ENCODE peak calls at places on chromosomes 6 and 20, in seven cellular contexts. J is fibroblast of lung; P is endothelial cell of umbilical vein; L is aorta; K is H9; U is upper lobe of left lung; H is CD8-positive, alpha-beta T cell. C is an unnamed sample. For H3K27me3, the result is how much of the 10 kb centered on the place peaks cover.

GRCh38 chr6:13788820-13789219 is 25.5 kb downstream of the MCUR1 start:
- DNase-seq in J (no peak), P (no peak), L (no peak), K (no peak), U (no peak), H (no peak), C (no peak)

GRCh38 chr6:144715344-144715743 is 430.2 kb downstream of the UTRN start:
- DNase-seq in J (no peak), P (peak), L (no peak), K (no peak), U (no peak), H (no peak), C (no peak)

GRCh38 chr20:9474835-9475413 is 39.5 kb upstream of the LAMP5 start:
- DNase-seq in J (peak), P (no peak), L (no peak), K (no peak), U (no peak), H (no peak), C (no peak)

GRCh38 chr20:10111144-10111771 is 76.5 kb downstream of the ANKEF1 start:
- DNase-seq in J (no peak), P (no peak), L (no peak), K (no peak), U (no peak), H (no peak), C (no peak)

GRCh38 chr6:36727491-36728021 is 29.9 kb downstream of the RAB44 start:
- DNase-seq in J (peak), P (no peak), L (no peak), K (no peak), U (no peak), H (no peak), C (no peak)

GRCh38 chr6:10421508-10422281 is 6.8 kb upstream of the TFAP2A start:
- DNase-seq in J (no peak), P (no peak), L (no peak), K (no peak), U (peak), H (no peak), C (no peak)

GRCh38 chr6:88871498-88871897 is 91.9 kb downstream of the RNGTT start:
- DNase-seq in J (no peak), P (no peak), L (no peak), K (no peak), U (no peak), H (no peak), C (no peak)

GRCh38 chr20:42018979-42019378 is 400.8 kb upstream of the CHD6 start:
- DNase-seq in J (no peak), P (peak), L (no peak), K (peak), U (no peak), H (no peak), C (no peak)

GRCh38 chr20:8305449-8305978 is 173.4 kb downstream of the PLCB1 start:
- DNase-seq in J (peak), P (peak), L (peak), K (peak), U (no peak), H (peak), C (peak)

GRCh38 chr20:62543470-62544302 is 67.9 kb upstream of the GATA5 start:
- DNase-seq in J (no peak), P (no peak), L (no peak), K (no peak), U (peak), H (no peak), C (no peak)

GRCh38 chr6:42937548-42938427 is 8.5 kb downstream of the CNPY3 start:
- DNase-seq in J (no peak), P (no peak), L (no peak), K (no peak), U (no peak), H (no peak), C (no peak)

GRCh38 chr6:30826961-30827342 is 57.4 kb upstream of the DDR1 start:
- DNase-seq in J (peak), P (peak), L (no peak), K (no peak), U (no peak), H (no peak), C (no peak)

GRCh38 chr6:166584046-166584679 is 2.3 kb downstream of the RAMACL start:
- DNase-seq in J (no peak), P (no peak), L (no peak), K (no peak), U (no peak), H (no peak), C (no peak)

GRCh38 chr20:25044660-25045342 is 13.1 kb downstream of the ACSS1 start:
- DNase-seq in J (no peak), P (no peak), L (peak), K (no peak), U (no peak), H (no peak), C (no peak)

GRCh38 chr6:96246563-96246962 is 230.8 kb downstream of the FUT9 start:
- DNase-seq in J (peak), P (no peak), L (no peak), K (no peak), U (no peak), H (no peak), C (no peak)

GRCh38 chr6:166627875-166628849 is 1.1 kb upstream of the RPS6KA2 start:
- DNase-seq in J (peak), P (peak), L (peak), K (peak), U (peak), H (peak), C (peak)

GRCh38 chr6:57135885-57136284 is 36.2 kb upstream of the BAG2 start:
- DNase-seq in J (peak), P (no peak), L (no peak), K (no peak), U (no peak), H (no peak), C (no peak)

GRCh38 chr6:113508249-113508648 is 348.9 kb upstream of the MARCKS start:
- DNase-seq in J (no peak), P (no peak), L (no peak), K (no peak), U (no peak), H (no peak), C (no peak)

GRCh38 chr20:32006841-32007786 is 3.1 kb upstream of the CCM2L start:
- DNase-seq in J (no peak), P (no peak), L (no peak), K (no peak), U (no peak), H (no peak), C (no peak)

GRCh38 chr20:46757754-46758678 is 48.6 kb downstream of the SLC2A10 start:
- DNase-seq in J (peak), P (peak), L (no peak), K (peak), U (no peak), H (peak), C (peak)

GRCh38 chr6:27374824-27375612 is 13.5 kb upstream of the ZNF391 start:
- DNase-seq in J (peak), P (peak), L (peak), K (peak), U (peak), H (peak), C (peak)

GRCh38 chr6:125550892-125551291 is 198.5 kb upstream of the HEY2 start:
- DNase-seq in J (no peak), P (peak), L (no peak), K (no peak), U (no peak), H (no peak), C (no peak)
- H3K27me3 ChIP-seq in J (under half), P (under half), L (under half), K (under half), U (under half), H (under half), C (under half)

DNA sequence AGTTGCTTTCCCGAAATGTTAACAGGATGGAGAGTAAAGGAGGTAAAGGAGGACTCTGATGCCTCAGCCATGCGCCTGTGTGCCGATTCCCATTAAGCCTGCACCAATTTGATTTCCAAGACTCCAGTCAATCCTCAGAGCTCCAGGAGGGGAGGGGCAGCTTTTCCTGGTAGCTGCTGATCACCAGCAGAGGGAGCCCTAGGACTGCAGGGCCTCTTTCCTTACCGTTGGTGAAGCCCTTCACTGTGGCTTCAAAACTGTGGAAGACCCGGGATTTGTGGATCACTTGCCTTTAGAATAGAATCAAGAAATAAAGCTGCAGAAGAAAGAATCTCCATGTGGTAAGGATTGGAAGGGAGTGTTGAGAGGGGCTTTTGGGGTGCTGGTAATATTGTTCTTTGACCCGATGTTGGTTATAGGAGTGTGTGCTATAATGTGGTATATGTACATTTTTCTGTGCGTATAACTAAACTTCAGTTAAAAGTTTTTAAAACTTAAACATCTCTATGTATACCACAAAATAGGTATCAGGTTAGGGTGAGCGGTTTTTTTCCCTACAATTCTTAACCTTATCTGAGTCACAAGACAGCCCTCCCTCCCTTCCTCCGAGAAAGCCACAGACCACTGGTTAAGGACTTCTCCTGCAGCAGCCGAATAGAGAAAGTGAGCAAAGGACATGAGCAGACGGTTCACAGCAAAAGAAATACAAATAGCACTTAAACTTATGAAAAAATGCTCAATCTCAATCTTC is 6.9 kb upstream of the OSER1 start:
- DNase-seq in J (peak), P (peak), L (peak), K (peak), U (no peak), H (peak), C (peak)
- H3K27ac ChIP-seq in J (no peak), P (no peak), L (no peak), K (no peak), U (no peak), H (peak), C (peak)

DNA sequence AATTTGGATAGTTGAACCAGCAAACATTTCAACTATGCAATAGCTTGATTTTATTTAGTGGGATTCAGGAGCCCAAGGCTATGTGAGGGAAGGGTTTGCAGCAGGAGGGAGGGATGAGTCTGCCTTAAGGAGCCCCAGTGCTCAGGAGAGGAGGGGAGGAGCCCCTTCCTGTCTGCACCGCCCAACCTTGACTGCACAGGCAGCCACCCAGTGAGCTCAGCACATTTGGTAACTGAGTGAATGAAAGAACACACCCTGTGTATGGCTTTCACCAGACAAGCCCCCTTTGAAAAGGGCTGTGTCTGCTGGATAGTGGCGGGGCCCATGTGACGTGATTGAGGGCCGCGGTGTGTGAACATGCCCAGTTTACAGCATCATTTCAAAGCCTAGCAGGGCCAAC is 17.0 kb downstream of the DACT2 start:
- DNase-seq in J (no peak), P (no peak), L (no peak), K (peak), U (no peak), H (no peak), C (no peak)
- H3K27me3 ChIP-seq in J (under half), P (under half), L (under half), K (under half), U (under half), H (under half), C (under half)

GRCh38 chr6:5257400-5257799 is 3.4 kb downstream of the LYRM4 start:
- DNase-seq in J (no peak), P (no peak), L (no peak), K (no peak), U (no peak), H (no peak), C (no peak)

GRCh38 chr6:5260111-5260620 is 584 bp downstream of the LYRM4 start:
- DNase-seq in J (peak), P (peak), L (peak), K (peak), U (peak), H (peak), C (peak)

GRCh38 chr6:5259428-5259827 is 1.3 kb downstream of the LYRM4 start:
- DNase-seq in J (no peak), P (no peak), L (no peak), K (no peak), U (no peak), H (no peak), C (no peak)

GRCh38 chr6:5260661-5261544 is at the start of the genes FARS2 and LYRM4:
- DNase-seq in J (peak), P (peak), L (peak), K (peak), U (peak), H (peak), C (peak)

DNA sequence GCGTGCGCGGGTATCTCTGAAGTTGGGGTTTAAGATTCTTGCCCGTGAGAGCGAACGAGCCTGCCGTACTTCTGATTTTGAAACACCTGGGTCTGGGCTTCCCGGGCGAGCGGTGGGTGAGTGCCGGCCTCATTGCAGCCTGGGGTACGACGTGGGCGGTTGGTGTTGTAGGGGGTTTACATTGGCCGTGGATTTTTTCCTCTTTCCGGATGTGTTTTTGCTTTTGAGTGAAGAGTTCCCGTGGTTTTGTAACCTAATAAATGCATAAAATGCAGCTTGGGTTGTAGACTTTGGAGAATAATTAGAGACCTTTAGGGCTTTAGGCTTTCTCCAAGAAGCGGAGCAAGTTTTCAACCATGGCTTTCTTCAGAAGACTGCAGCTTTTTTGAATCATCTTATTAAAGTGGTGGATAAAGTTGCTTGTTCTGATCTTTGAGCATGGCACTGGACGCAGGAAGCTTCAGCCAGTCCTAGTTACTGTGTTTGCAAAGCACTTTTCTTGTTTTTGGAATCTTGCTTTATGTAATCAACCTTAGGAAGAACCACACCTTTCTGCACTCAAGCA is 314 bp downstream of the FARS2 start:
- DNase-seq in J (no peak), P (no peak), L (no peak), K (no peak), U (no peak), H (no peak), C (no peak)
- H3K27ac ChIP-seq in J (peak), P (peak), L (no peak), K (no peak), U (peak), H (peak), C (peak)

DNA sequence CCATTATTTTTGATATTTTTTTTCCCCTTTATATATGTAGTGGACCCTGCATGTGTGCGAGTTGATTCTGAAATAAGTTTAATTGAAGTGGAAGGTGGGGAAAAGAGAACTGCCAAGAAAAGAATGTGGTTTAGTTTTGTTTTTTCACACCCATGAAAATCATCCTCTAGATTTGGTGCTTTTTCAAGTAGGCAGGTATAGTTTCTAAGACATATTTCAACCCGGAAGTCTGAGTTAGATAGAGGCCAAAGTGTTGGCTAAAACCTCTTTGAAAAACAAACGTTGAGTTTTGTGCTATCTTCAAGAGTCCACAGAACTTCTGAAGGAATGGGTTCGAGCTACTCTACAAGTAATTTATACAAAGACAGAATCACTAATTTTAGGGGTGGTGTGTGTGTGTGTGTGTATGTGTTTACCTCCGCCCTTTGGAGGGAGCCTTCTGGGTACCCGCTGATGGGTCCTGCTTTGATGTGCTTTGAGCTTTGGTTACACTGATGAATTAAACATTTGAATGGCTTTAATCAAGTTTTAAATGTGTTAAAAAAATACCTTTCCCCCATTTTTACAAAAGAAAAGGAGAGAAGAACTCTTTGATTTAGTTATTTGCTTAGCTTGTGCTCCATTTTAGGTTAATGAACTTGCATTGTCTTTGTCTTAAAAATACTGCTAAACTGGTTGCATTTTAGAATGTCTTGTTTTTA is 2.5 kb downstream of the RREB1 start:
- DNase-seq in J (no peak), P (no peak), L (no peak), K (no peak), U (no peak), H (no peak), C (no peak)
- H3K27me3 ChIP-seq in J (under half), P (under half), L (under half), K (under half), U (under half), H (under half), C (under half)

GRCh38 chr20:4025125-4025524 is 9.8 kb upstream of the RNF24 start:
- DNase-seq in J (no peak), P (no peak), L (no peak), K (no peak), U (no peak), H (no peak), C (no peak)
- H3K27ac ChIP-seq in J (no peak), P (no peak), L (no peak), K (no peak), U (no peak), H (no peak), C (no peak)

C was measured in CD4-positive, alpha-beta T cell.